ENCODE peak calls at places on chromosomes 12 and 14, in eight cellular contexts. Z, L, X, S, O, V, H and E are unnamed samples.

GRCh38 chr12:53052419-53053222 is 2.8 kb downstream of the TNS2 start:
- DNase-seq in Z (no peak), L (peak), X (peak), S (no peak), O (peak), V (peak), H (no peak), E (no peak)

GRCh38 chr12:80419660-80420059 is 24.4 kb upstream of the PTPRQ start:
- DNase-seq in Z (no peak), L (no peak), X (no peak), S (no peak), O (no peak), V (no peak), H (no peak), E (no peak)

GRCh38 chr12:88334271-88334670 is 192.2 kb downstream of the TMTC3 start:
- DNase-seq in Z (no peak), L (peak), X (no peak), S (no peak), O (no peak), V (peak), H (no peak), E (no peak)

GRCh38 chr14:74483321-74483720 is 9.8 kb downstream of the NPC2 start:
- DNase-seq in Z (no peak), L (no peak), X (no peak), S (no peak), O (no peak), V (no peak), H (no peak), E (no peak)

GRCh38 chr12:97063292-97063935 is 156.4 kb downstream of the NEDD1 start:
- DNase-seq in Z (no peak), L (no peak), X (no peak), S (no peak), O (no peak), V (no peak), H (no peak), E (no peak)

GRCh38 chr14:68782091-68782981 is 10.5 kb downstream of the ZFP36L1 start:
- DNase-seq in Z (peak), L (no peak), X (no peak), S (peak), O (no peak), V (peak), H (peak), E (peak)

GRCh38 chr14:61885203-61885961 is 123.2 kb downstream of the SNAPC1 start:
- DNase-seq in Z (no peak), L (no peak), X (no peak), S (no peak), O (no peak), V (no peak), H (no peak), E (no peak)

GRCh38 chr12:91866566-91866965 is 279.1 kb downstream of the BTG1 start:
- DNase-seq in Z (no peak), L (no peak), X (no peak), S (no peak), O (no peak), V (no peak), H (no peak), E (no peak)

GRCh38 chr12:127230843-127231260 is 1036.1 kb upstream of the TMEM132C start:
- DNase-seq in Z (no peak), L (no peak), X (no peak), S (no peak), O (peak), V (no peak), H (no peak), E (no peak)

GRCh38 chr14:68367444-68368014 is 425.3 kb downstream of the ZFP36L1 start:
- DNase-seq in Z (no peak), L (no peak), X (no peak), S (no peak), O (no peak), V (no peak), H (no peak), E (no peak)

GRCh38 chr14:89466939-89467338 is 49.9 kb upstream of the FOXN3 start:
- DNase-seq in Z (no peak), L (no peak), X (no peak), S (no peak), O (no peak), V (no peak), H (no peak), E (no peak)

GRCh38 chr14:66284346-66284745 is 201.8 kb upstream of the CCDC196 start:
- DNase-seq in Z (no peak), L (peak), X (no peak), S (no peak), O (no peak), V (no peak), H (no peak), E (no peak)

GRCh38 chr12:104307655-104308000 is 4.1 kb downstream of the EID3 start:
- DNase-seq in Z (no peak), L (no peak), X (no peak), S (no peak), O (no peak), V (no peak), H (no peak), E (no peak)

GRCh38 chr14:23632461-23633159 is 3.6 kb upstream of the DHRS2 start:
- DNase-seq in Z (no peak), L (no peak), X (no peak), S (no peak), O (no peak), V (peak), H (no peak), E (no peak)

GRCh38 chr12:51391047-51391837 is at the start of gene GALNT6:
- DNase-seq in Z (peak), L (no peak), X (peak), S (peak), O (no peak), V (no peak), H (peak), E (no peak)

GRCh38 chr12:10672231-10672868 is 1.5 kb downstream of the STYK1 start:
- DNase-seq in Z (no peak), L (no peak), X (peak), S (peak), O (no peak), V (no peak), H (peak), E (no peak)